ENCODE peak calls at places on chromosomes 2 and 18, in eight cellular contexts. B is mammary epithelial cell; Z is fibroblast of lung; W is HepG2; Q is cardiac muscle cell; F is breast epithelium; L is CD8-positive, alpha-beta T cell; M is prostate gland. C is an unnamed sample.

GRCh38 chr2:237790353-237790752 is 8.2 kb upstream of the RBM44 start:
- DNase-seq in W (no peak), Z (peak), Q (peak), M (no peak), L (no peak), B (no peak), F (no peak), C (no peak)

GRCh38 chr2:106642679-106643078 is 155.5 kb downstream of the CD8B2 start:
- DNase-seq in Q (peak), W (no peak), B (no peak), M (peak), L (no peak), F (no peak), Z (no peak), C (no peak)

GRCh38 chr2:172556284-172557033 is 569 bp downstream of the PDK1 start:
- DNase-seq in Z (peak), F (no peak), L (peak), B (peak), W (peak), Q (peak), M (peak), C (peak)

GRCh38 chr2:58308435-58308834 is 67.3 kb upstream of the FANCL start:
- DNase-seq in M (no peak), Z (no peak), Q (no peak), W (no peak), L (no peak), B (no peak), F (no peak), C (no peak)

GRCh38 chr2:239275871-239276812 is 124.7 kb downstream of the HDAC4 start:
- DNase-seq in M (no peak), B (no peak), F (no peak), Z (peak), L (no peak), Q (peak), W (no peak), C (no peak)

GRCh38 chr2:176122266-176122632 is 270 bp upstream of the HOXD9 start:
- DNase-seq in M (no peak), F (no peak), L (no peak), W (no peak), Z (no peak), Q (no peak), B (no peak), C (no peak)

GRCh38 chr2:203612246-203612645 is 77.1 kb upstream of the RAPH1 start:
- DNase-seq in F (no peak), L (no peak), Q (no peak), M (no peak), B (no peak), Z (no peak), W (no peak), C (peak)

GRCh38 chr2:203891474-203891873 is 23.9 kb downstream of the CTLA4 start:
- DNase-seq in Q (peak), W (no peak), B (peak), M (no peak), L (no peak), F (no peak), Z (no peak), C (no peak)

GRCh38 chr2:214503568-214503967 is 92.7 kb downstream of the VWC2L start:
- DNase-seq in B (no peak), M (no peak), W (no peak), F (no peak), L (no peak), Q (no peak), Z (no peak), C (no peak)

GRCh38 chr2:240433973-240434727 is 1.3 kb upstream of the GPC1 start:
- DNase-seq in W (no peak), Z (peak), Q (peak), L (no peak), B (peak), F (peak), M (peak), C (no peak)

GRCh38 chr2:136538489-136538888 is 226.9 kb upstream of the THSD7B start:
- DNase-seq in Z (no peak), M (no peak), B (no peak), W (no peak), L (no peak), F (no peak), Q (no peak), C (no peak)

GRCh38 chr2:168480356-168480755 is 24.3 kb downstream of the CERS6 start:
- DNase-seq in B (no peak), M (no peak), Z (no peak), W (no peak), L (no peak), F (no peak), Q (no peak), C (no peak)

GRCh38 chr18:37238271-37238670 is 327.3 kb downstream of the CELF4 start:
- DNase-seq in M (no peak), W (no peak), Q (no peak), B (no peak), L (no peak), Z (no peak), F (no peak), C (no peak)

GRCh38 chr2:71461304-71461671 is 7.9 kb downstream of the DYSF start:
- DNase-seq in Z (no peak), L (no peak), B (no peak), M (no peak), F (no peak), Q (no peak), W (no peak), C (no peak)

GRCh38 chr18:61400714-61401113 is 67.5 kb downstream of the CDH20 start:
- DNase-seq in Z (peak), Q (peak), F (no peak), L (no peak), W (no peak), M (no peak), B (peak), C (no peak)

DNA sequence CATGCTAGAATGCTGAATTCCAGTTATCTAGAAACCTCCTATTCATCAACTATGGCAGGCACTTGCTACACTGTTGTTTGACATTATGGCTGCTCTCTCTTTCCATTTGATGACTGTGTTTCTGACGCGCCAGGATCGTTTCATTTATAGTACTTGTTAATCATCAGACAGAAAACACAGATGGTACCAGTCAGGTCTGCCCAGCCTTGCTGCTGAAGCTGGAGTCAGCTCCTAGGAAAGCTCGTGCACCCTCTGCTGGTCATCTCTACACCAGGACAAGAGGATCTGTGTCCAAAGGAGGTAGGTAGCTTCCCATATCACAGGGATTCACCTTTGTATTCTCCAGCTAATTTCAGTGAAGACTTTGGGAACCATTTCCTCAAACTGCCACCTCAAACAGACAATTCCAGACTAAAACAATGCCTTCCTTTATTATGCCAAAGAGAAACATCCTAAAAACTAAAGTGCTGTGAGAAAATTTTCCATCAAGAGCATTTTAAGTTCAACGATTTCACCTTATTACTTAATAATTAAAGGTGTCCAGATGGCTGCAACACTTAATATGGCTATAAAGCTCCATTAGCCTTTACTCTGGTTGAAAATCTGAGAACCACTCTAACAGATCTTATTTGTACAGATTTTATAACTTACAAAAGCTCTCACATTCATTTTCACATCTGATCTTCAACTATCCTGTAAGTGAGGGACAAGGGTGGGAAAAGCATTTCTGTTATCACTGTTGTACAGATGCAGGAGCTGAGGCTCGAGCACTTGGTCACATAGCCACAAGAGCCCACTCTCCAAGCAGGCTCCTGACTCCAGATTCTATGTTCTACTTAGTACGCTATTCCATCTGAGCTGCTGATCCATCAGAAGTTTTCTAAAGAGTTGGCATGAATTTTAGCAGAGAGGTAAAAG is 17.5 kb downstream of the METTL8 start:
- DNase-seq in B (peak), F (peak), Z (peak), M (peak), Q (peak), W (peak), L (peak), C (peak)
- H3K27ac ChIP-seq in B (peak), F (peak), Z (no peak), M (peak), Q (no peak), W (no peak), L (no peak), C (no peak)

GRCh38 chr2:86069091-86069685 is 36.5 kb downstream of the POLR1A start:
- DNase-seq in F (no peak), L (no peak), W (no peak), M (no peak), B (no peak), Z (peak), Q (no peak), C (no peak)
- TF ChIP-seq CTCF in F (no peak), L (no peak), W (no peak), M (no peak), B (no peak), Z (peak), Q (no peak), C (no peak)

GRCh38 chr2:166494140-166494544 is at the start of gene SCN7A:
- DNase-seq in F (peak), Z (peak), W (no peak), M (peak), Q (peak), B (no peak), L (no peak), C (no peak)
- H3K4me3 ChIP-seq in F (peak), Z (peak), W (no peak), M (peak), Q (peak), B (no peak), L (no peak), C (no peak)

GRCh38 chr2:195003926-195004325 is 653.1 kb upstream of the SLC39A10 start:
- DNase-seq in F (no peak), L (no peak), W (no peak), Z (no peak), M (no peak), Q (no peak), B (no peak), C (no peak)
- H3K27ac ChIP-seq in F (no peak), L (no peak), W (no peak), Z (no peak), M (no peak), Q (no peak), B (no peak), C (no peak)

GRCh38 chr2:120563616-120564015 is 172.1 kb upstream of the GLI2 start:
- DNase-seq in L (no peak), M (no peak), W (no peak), B (no peak), Q (no peak), Z (no peak), F (no peak), C (no peak)

GRCh38 chr2:120565095-120565460 is 170.6 kb upstream of the GLI2 start:
- DNase-seq in F (no peak), B (no peak), W (no peak), M (no peak), Q (no peak), Z (no peak), L (no peak), C (no peak)

GRCh38 chr2:120566331-120567035 is 169.2 kb upstream of the GLI2 start:
- DNase-seq in W (no peak), B (no peak), L (no peak), Q (peak), Z (peak), F (peak), M (no peak), C (peak)

GRCh38 chr2:120565929-120566328 is 169.7 kb upstream of the GLI2 start:
- DNase-seq in B (no peak), M (no peak), Z (no peak), Q (no peak), W (peak), L (no peak), F (no peak), C (no peak)

DNA sequence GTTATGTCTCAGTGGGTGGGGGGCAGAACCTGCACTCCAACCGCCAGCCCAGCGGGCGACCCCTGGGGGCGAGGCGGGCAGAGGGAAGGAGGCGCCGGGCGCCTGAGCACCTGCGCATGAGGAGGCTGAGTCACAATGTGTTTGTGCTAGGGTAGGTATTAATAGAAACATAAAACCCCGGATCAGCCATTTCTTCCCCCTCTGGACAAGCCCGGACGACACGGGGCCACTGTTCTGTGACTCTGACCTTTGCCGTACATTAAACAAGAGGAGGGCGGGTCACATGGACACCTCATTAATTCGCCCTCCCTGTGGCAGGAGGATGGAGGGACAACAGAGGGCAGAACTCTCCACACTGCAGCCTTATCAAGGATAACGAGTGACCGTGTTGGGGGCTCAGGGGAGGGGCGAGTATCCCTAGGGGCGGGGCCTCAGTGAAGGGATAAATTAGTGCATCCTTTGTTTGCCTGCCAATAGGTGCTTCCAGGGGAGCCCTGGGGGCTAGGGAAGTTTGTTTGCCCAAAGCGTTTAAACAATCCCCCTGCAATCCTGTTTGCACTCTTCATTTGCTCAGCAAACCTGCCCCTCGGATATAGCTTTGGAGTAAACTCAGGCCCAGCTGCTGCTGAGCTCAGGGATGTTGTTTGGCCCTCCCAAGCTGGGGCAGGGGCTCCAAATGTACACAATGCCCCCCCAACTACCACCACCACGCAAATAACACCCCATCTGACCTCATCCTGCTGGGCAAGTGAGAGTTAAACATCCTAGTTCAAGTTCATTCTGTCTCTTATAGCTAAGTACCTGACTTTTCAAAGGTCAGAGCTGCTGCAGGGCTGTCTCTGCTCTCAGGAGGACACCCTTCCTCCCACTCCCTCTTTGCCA is 171.2 kb upstream of the GLI2 start:
- DNase-seq in F (no peak), M (no peak), Q (no peak), L (no peak), B (no peak), W (peak), Z (no peak), C (no peak)
- TF ChIP-seq CTCF in F (no peak), M (no peak), Q (no peak), L (no peak), B (no peak), W (peak), Z (no peak), C (no peak)

GRCh38 chr2:149028377-149028776 is 10.1 kb upstream of the LYPD6B start:
- DNase-seq in F (no peak), M (no peak), W (no peak), B (no peak), Q (no peak), Z (no peak), L (no peak), C (no peak)
- H3K4me3 ChIP-seq in F (no peak), M (no peak), W (no peak), B (peak), Q (no peak), Z (no peak), L (no peak), C (no peak)

DNA sequence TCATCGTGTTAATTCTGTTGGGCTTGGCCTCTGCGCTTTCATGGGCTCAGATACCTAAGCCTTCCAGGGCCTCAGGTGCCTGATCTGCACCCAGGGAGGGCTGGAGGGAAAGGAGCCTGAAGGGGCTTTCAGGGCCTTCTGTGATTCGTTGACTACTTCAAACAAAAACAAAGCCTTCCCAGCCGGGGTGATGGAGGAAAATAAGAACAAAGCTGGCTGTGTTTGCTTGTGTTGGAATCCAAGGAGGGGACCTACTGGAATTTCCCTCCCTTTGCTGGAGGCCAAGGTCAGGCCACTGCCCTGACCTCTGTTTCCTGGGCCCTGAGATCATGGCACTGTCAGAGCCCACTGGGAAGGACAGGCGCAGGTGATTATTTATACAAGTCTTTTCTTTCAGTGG is 135.3 kb downstream of the KLHL29 start:
- DNase-seq in F (no peak), W (peak), L (no peak), M (no peak), Q (no peak), Z (no peak), B (peak), C (no peak)
- H3K27ac ChIP-seq in F (peak), W (no peak), L (no peak), M (no peak), Q (no peak), Z (no peak), B (no peak), C (no peak)

DNA sequence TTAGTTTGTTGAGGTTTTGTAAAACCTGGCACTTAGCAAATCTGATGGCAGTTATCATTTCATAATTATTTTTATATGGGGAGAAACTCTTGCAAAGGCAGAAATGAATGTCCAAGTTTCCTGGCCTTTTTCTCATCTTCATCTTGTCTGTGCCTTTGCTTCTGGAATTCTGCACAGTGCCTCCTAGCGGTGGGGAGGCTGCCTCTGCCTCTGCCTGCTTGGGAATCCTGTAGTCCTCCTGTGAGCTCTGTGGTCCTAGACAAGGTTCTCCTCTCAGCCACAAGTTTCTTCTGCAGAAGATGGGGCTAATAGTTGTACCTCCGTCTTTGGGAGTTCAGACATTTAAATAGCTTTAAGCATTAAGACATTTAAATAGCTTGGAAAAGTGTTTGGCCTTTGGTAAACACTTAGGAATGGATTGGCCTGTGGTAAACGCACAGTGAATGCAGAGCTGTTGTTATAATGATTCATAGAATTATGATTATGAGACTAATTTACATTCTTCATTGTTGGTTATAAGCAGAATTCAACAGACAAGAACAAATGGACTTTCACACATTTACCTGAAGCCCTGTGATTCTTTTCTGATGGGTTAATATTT is 101.2 kb downstream of the ZNF236 start:
- DNase-seq in L (no peak), W (peak), F (no peak), M (no peak), Q (peak), Z (peak), B (peak), C (no peak)
- TF ChIP-seq CTCF in L (no peak), W (peak), F (no peak), M (no peak), Q (peak), Z (peak), B (peak), C (no peak)

GRCh38 chr2:21161832-21162614 is 38.3 kb downstream of the TDRD15 start:
- DNase-seq in L (no peak), M (no peak), Z (no peak), Q (no peak), B (no peak), F (no peak), W (no peak), C (no peak)
- H3K4me3 ChIP-seq in L (no peak), M (no peak), Z (no peak), Q (no peak), B (no peak), F (no peak), W (no peak), C (no peak)

GRCh38 chr2:196330645-196331044 is 159.3 kb upstream of the STK17B start:
- DNase-seq in B (no peak), M (no peak), W (no peak), F (no peak), Q (peak), L (no peak), Z (no peak), C (no peak)

GRCh38 chr2:196333397-196333796 is 162.0 kb upstream of the STK17B start:
- DNase-seq in F (no peak), Q (no peak), M (no peak), B (no peak), W (no peak), Z (no peak), L (no peak), C (no peak)

GRCh38 chr2:196331816-196332215 is 160.4 kb upstream of the STK17B start:
- DNase-seq in L (no peak), B (no peak), Q (peak), W (no peak), M (no peak), F (no peak), Z (no peak), C (no peak)

GRCh38 chr2:196329959-196330358 is 158.6 kb upstream of the STK17B start:
- DNase-seq in B (no peak), M (no peak), L (no peak), F (no peak), Q (no peak), Z (no peak), W (no peak), C (no peak)

DNA sequence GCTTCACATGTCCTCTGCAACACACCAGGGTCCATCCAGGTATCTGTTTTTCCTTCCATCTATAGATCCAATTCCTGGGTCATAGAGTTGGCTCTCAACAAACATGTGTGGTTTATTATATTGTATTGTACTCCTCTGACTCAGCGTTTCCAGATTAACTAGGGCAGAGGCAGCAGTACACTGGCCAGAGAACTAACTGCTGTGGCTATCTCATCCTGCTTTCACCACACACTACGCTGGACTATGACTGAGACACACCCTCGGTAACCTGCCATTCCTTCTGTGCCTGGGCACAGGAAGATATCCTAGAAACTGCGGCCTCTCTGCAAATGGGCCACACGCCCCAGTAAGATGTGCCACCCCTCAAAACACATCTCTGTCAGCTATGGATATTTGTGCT is 159.8 kb upstream of the STK17B start:
- DNase-seq in L (no peak), W (no peak), M (no peak), Z (peak), F (no peak), Q (peak), B (peak), C (no peak)
- H3K27ac ChIP-seq in L (no peak), W (no peak), M (no peak), Z (no peak), F (no peak), Q (no peak), B (no peak), C (no peak)